ENCODE peak calls at places on chromosomes 16 and 17, in six cellular contexts. X is A549; J is body of pancreas; D is neuronal stem cell; H is effector memory CD4-positive, alpha-beta T cell; N is cardiac muscle cell. B is an unnamed sample. For H3K4me1, the result is how much of the 10 kb centered on the place peaks cover.

GRCh38 chr17:32553168-32553567 is 66.4 kb downstream of the CDK5R1 start:
- DNase-seq in X (no peak), J (no peak), D (no peak), H (no peak), N (no peak), B (no peak)

GRCh38 chr17:1561420-1562177 is 993 bp downstream of the PITPNA start:
- DNase-seq in X (no peak), J (peak), D (no peak), H (no peak), N (peak), B (peak)

GRCh38 chr17:5874486-5874885 is 195.7 kb upstream of the WSCD1 start:
- DNase-seq in X (no peak), J (no peak), D (no peak), H (no peak), N (no peak), B (no peak)

GRCh38 chr17:45812102-45812501 is 28.0 kb downstream of the CRHR1 start:
- DNase-seq in X (peak), J (no peak), D (peak), H (no peak), N (peak), B (no peak)

GRCh38 chr17:56597495-56597990 is 4.0 kb downstream of the NOG start:
- DNase-seq in X (no peak), J (peak), D (peak), H (no peak), N (no peak), B (peak)

GRCh38 chr17:27379863-27380533 is 76.2 kb upstream of the KSR1 start:
- DNase-seq in X (no peak), J (peak), D (peak), H (no peak), N (peak), B (peak)

GRCh38 chr16:86389566-86390328 is 120.6 kb upstream of the FOXF1 start:
- DNase-seq in X (no peak), J (no peak), D (no peak), H (no peak), N (peak), B (no peak)

GRCh38 chr17:12406623-12407228 is 259.0 kb upstream of the MYOCD start:
- DNase-seq in X (no peak), J (no peak), D (no peak), H (no peak), N (no peak), B (no peak)

GRCh38 chr16:89471225-89471624 is 19.1 kb downstream of the ANKRD11 start:
- DNase-seq in X (no peak), J (no peak), D (no peak), H (no peak), N (peak), B (no peak)

GRCh38 chr16:48918520-48919258 is 308.7 kb upstream of the N4BP1 start:
- DNase-seq in X (peak), J (no peak), D (no peak), H (no peak), N (no peak), B (no peak)

GRCh38 chr17:27563532-27563931 is 67.5 kb upstream of the LGALS9 start:
- DNase-seq in X (no peak), J (no peak), D (no peak), H (no peak), N (no peak), B (no peak)

GRCh38 chr17:36923814-36924221 is 13.5 kb upstream of the LHX1 start:
- DNase-seq in X (no peak), J (no peak), D (no peak), H (no peak), N (no peak), B (no peak)

GRCh38 chr17:248337-249235 is 67.1 kb upstream of the DOC2B start:
- DNase-seq in X (no peak), J (peak), D (no peak), H (no peak), N (no peak), B (no peak)

GRCh38 chr16:8936421-8936820 is 27.3 kb downstream of the USP7 start:
- DNase-seq in X (peak), J (peak), D (no peak), H (peak), N (peak), B (no peak)

GRCh38 chr16:57261806-57262205 is 16.7 kb downstream of the ARL2BP start:
- DNase-seq in X (no peak), J (no peak), D (no peak), H (no peak), N (no peak), B (no peak)

GRCh38 chr17:57861000-57861736 is 11.3 kb upstream of the MRPS23 start:
- DNase-seq in X (peak), J (peak), D (no peak), H (peak), N (no peak), B (peak)

GRCh38 chr16:18055411-18055916 is 281.1 kb downstream of the NPIPA8 start:
- DNase-seq in X (no peak), J (no peak), D (no peak), H (no peak), N (no peak), B (no peak)

GRCh38 chr17:5237541-5238016 is 2.9 kb upstream of the SCIMP start:
- DNase-seq in X (peak), J (peak), D (peak), H (no peak), N (peak), B (peak)

GRCh38 chr16:46923513-46924295 is 39.5 kb downstream of the GPT2 start:
- DNase-seq in X (no peak), J (no peak), D (no peak), H (no peak), N (no peak), B (no peak)

DNA sequence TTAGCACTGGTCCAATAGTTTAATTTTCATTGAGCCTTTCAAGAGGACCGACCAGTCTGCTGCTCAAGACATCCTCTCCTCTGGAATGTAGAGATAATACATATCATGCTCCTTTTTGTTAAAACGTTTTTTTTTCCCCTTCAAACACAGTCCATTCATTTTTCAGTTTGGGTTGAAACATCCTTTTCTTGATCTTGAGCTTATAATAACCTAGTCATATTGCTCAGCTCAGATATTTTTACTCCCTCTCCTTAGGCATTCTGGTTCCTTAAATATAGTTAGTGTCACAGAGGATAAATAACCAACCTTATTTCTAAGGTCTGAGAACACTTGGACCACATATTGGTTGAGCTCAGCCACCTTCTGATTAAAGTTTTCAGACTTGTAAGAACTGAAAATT is 12.8 kb downstream of the ANKRD40CL start:
- DNase-seq in X (no peak), J (no peak), D (no peak), H (no peak), N (no peak), B (no peak)
- H3K4me1 ChIP-seq in X (under half), J (under half), D (under half), H (under half), N (under half), B (under half)

GRCh38 chr17:16962804-16963203 is 9.1 kb downstream of the TNFRSF13B start:
- DNase-seq in X (peak), J (no peak), D (no peak), H (no peak), N (no peak), B (no peak)

GRCh38 chr17:16961792-16962191 is 10.1 kb downstream of the TNFRSF13B start:
- DNase-seq in X (no peak), J (no peak), D (no peak), H (no peak), N (no peak), B (no peak)
- H3K27ac ChIP-seq in X (no peak), J (no peak), D (no peak), H (no peak), N (no peak), B (no peak)

GRCh38 chr16:20916927-20917326 is 16.4 kb downstream of the LYRM1 start:
- DNase-seq in X (no peak), J (no peak), D (no peak), H (no peak), N (no peak), B (no peak)

GRCh38 chr16:20920091-20920490 is 19.5 kb downstream of the LYRM1 start:
- DNase-seq in X (no peak), J (no peak), D (no peak), H (no peak), N (no peak), B (no peak)

GRCh38 chr16:20918486-20919239 is 18.1 kb downstream of the LYRM1 start:
- DNase-seq in X (no peak), J (peak), D (no peak), H (no peak), N (peak), B (peak)

GRCh38 chr16:20916289-20916688 is 15.7 kb downstream of the LYRM1 start:
- DNase-seq in X (no peak), J (no peak), D (no peak), H (no peak), N (no peak), B (no peak)

DNA sequence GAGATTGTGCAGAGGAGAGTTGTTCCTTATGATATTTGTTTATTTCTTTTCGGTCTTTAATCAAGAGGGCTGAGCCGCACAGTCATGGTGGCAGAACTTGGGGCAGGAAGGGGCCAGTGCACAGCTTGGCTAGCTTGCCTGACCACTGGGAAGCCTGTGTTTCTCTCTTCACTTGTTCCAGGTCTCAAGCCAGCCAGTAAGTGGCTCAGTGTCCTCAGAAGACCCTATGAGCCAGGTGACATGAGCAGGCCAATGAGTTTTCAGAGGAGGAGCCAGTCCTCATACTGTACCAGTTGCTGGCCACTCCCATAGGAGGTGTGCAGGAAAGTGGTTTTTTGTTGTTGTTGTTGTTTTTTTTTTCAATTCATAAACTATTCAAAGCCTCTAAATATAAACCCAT is 15.2 kb downstream of the LYRM1 start:
- DNase-seq in X (no peak), J (no peak), D (no peak), H (no peak), N (no peak), B (no peak)
- H3K4me3 ChIP-seq in X (no peak), J (no peak), D (no peak), H (no peak), N (no peak), B (no peak)

GRCh38 chr17:81022371-81022729 is 12.6 kb upstream of the BAIAP2 start:
- DNase-seq in X (no peak), J (no peak), D (no peak), H (no peak), N (no peak), B (no peak)
- H3K4me1 ChIP-seq in X (under half), J (under half), D (under half), H (under half), N (under half), B (under half)

GRCh38 chr16:72788269-72788809 is 259.6 kb downstream of the ZFHX3 start:
- DNase-seq in X (no peak), J (no peak), D (no peak), H (no peak), N (no peak), B (no peak)
- H3K27ac ChIP-seq in X (no peak), J (no peak), D (no peak), H (no peak), N (no peak), B (no peak)